ENCODE peak calls at places on chromosomes 16 and 17, in five cellular contexts. One of them, this sample, is unnamed.

GRCh38 chr16:82344157-82344556 is 174.1 kb upstream of the MPHOSPH6 start:
- DNase-seq in T-helper 1 cell: no peak
- DNase-seq in prostate gland: peak
- DNase-seq in fibroblast of the conjunctiva: no peak
- DNase-seq in Daoy: no peak
- DNase-seq in this sample: no peak

GRCh38 chr16:84374160-84374489 is 5.8 kb downstream of the ATP2C2 start:
- DNase-seq in fibroblast of the conjunctiva: no peak
- DNase-seq in Daoy: no peak
- DNase-seq in T-helper 1 cell: no peak
- DNase-seq in prostate gland: no peak
- DNase-seq in this sample: no peak

GRCh38 chr16:7334801-7335560 is 2.3 kb downstream of the RBFOX1 start:
- DNase-seq in T-helper 1 cell: no peak
- DNase-seq in fibroblast of the conjunctiva: no peak
- DNase-seq in prostate gland: no peak
- DNase-seq in Daoy: no peak
- DNase-seq in this sample: no peak

GRCh38 chr17:59757043-59757824 is 49.8 kb downstream of the VMP1 start:
- DNase-seq in Daoy: no peak
- DNase-seq in prostate gland: no peak
- DNase-seq in T-helper 1 cell: no peak
- DNase-seq in fibroblast of the conjunctiva: no peak
- DNase-seq in this sample: no peak

GRCh38 chr16:31215287-31216115 is 1.4 kb downstream of the PYDC1 start:
- DNase-seq in prostate gland: peak
- DNase-seq in T-helper 1 cell: no peak
- DNase-seq in fibroblast of the conjunctiva: no peak
- DNase-seq in Daoy: peak
- DNase-seq in this sample: no peak

GRCh38 chr17:15510361-15510760 is 42.9 kb upstream of the CDRT4 start:
- DNase-seq in fibroblast of the conjunctiva: no peak
- DNase-seq in Daoy: peak
- DNase-seq in T-helper 1 cell: no peak
- DNase-seq in prostate gland: no peak
- DNase-seq in this sample: no peak

GRCh38 chr17:8012045-8012580 is 9.7 kb downstream of the GUCY2D start:
- DNase-seq in fibroblast of the conjunctiva: no peak
- DNase-seq in prostate gland: no peak
- DNase-seq in Daoy: no peak
- DNase-seq in T-helper 1 cell: no peak
- DNase-seq in this sample: no peak

GRCh38 chr17:69525920-69526841 is 111.7 kb downstream of the MAP2K6 start:
- DNase-seq in T-helper 1 cell: no peak
- DNase-seq in prostate gland: peak
- DNase-seq in Daoy: peak
- DNase-seq in fibroblast of the conjunctiva: peak
- DNase-seq in this sample: peak

GRCh38 chr16:49755291-49755611 is 100.7 kb downstream of the ZNF423 start:
- DNase-seq in prostate gland: peak
- DNase-seq in T-helper 1 cell: no peak
- DNase-seq in fibroblast of the conjunctiva: peak
- DNase-seq in Daoy: peak
- DNase-seq in this sample: no peak

GRCh38 chr16:30786936-30787612 is at the start of gene ZNF629:
- DNase-seq in prostate gland: peak
- DNase-seq in T-helper 1 cell: no peak
- DNase-seq in Daoy: peak
- DNase-seq in fibroblast of the conjunctiva: no peak
- DNase-seq in this sample: no peak

GRCh38 chr16:22183901-22184614 is 21.8 kb downstream of the SDR42E2 start:
- DNase-seq in T-helper 1 cell: no peak
- DNase-seq in fibroblast of the conjunctiva: no peak
- DNase-seq in Daoy: no peak
- DNase-seq in prostate gland: no peak
- DNase-seq in this sample: no peak

GRCh38 chr16:49485663-49486062 is 112.1 kb downstream of the C16orf78 start:
- DNase-seq in T-helper 1 cell: no peak
- DNase-seq in fibroblast of the conjunctiva: no peak
- DNase-seq in prostate gland: no peak
- DNase-seq in Daoy: no peak
- DNase-seq in this sample: no peak

GRCh38 chr16:56643080-56643778 is 4.8 kb downstream of the MT1A start:
- DNase-seq in T-helper 1 cell: peak
- DNase-seq in prostate gland: peak
- DNase-seq in Daoy: no peak
- DNase-seq in fibroblast of the conjunctiva: peak
- DNase-seq in this sample: no peak

GRCh38 chr16:25260416-25260815 is 2.8 kb upstream of the ZKSCAN2 start:
- DNase-seq in prostate gland: no peak
- DNase-seq in T-helper 1 cell: no peak
- DNase-seq in Daoy: no peak
- DNase-seq in fibroblast of the conjunctiva: no peak
- DNase-seq in this sample: no peak

GRCh38 chr17:27993161-27993695 is 49.2 kb upstream of the NLK start:
- DNase-seq in T-helper 1 cell: no peak
- DNase-seq in prostate gland: no peak
- DNase-seq in fibroblast of the conjunctiva: no peak
- DNase-seq in Daoy: no peak
- DNase-seq in this sample: no peak

GRCh38 chr16:59865071-59865671 is 1131.1 kb upstream of the GOT2 start:
- DNase-seq in T-helper 1 cell: no peak
- DNase-seq in prostate gland: no peak
- DNase-seq in fibroblast of the conjunctiva: no peak
- DNase-seq in Daoy: no peak
- DNase-seq in this sample: no peak

GRCh38 chr17:74779948-74780400 is 3.8 kb upstream of the NAT9 start:
- DNase-seq in T-helper 1 cell: peak
- DNase-seq in Daoy: no peak
- DNase-seq in prostate gland: no peak
- DNase-seq in fibroblast of the conjunctiva: no peak
- DNase-seq in this sample: no peak

GRCh38 chr16:58026139-58026704 is 668 bp downstream of the MMP15 start:
- DNase-seq in Daoy: peak
- DNase-seq in prostate gland: peak
- DNase-seq in T-helper 1 cell: no peak
- DNase-seq in fibroblast of the conjunctiva: no peak
- DNase-seq in this sample: no peak

GRCh38 chr17:73481672-73482071 is 162.6 kb downstream of the SDK2 start:
- DNase-seq in T-helper 1 cell: no peak
- DNase-seq in fibroblast of the conjunctiva: no peak
- DNase-seq in Daoy: no peak
- DNase-seq in prostate gland: no peak
- DNase-seq in this sample: no peak

GRCh38 chr17:9522074-9522473 is 53.5 kb downstream of the STX8 start:
- DNase-seq in T-helper 1 cell: no peak
- DNase-seq in prostate gland: no peak
- DNase-seq in fibroblast of the conjunctiva: peak
- DNase-seq in Daoy: peak
- DNase-seq in this sample: no peak

GRCh38 chr17:41404024-41404651 is 6.7 kb upstream of the KRT31 start:
- DNase-seq in prostate gland: no peak
- DNase-seq in Daoy: peak
- DNase-seq in fibroblast of the conjunctiva: peak
- DNase-seq in T-helper 1 cell: no peak
- DNase-seq in this sample: peak

GRCh38 chr17:63700528-63701441 is 860 bp upstream of the LIMD2 start:
- DNase-seq in fibroblast of the conjunctiva: no peak
- DNase-seq in Daoy: no peak
- DNase-seq in prostate gland: no peak
- DNase-seq in T-helper 1 cell: peak
- DNase-seq in this sample: no peak

GRCh38 chr17:1928976-1929375 is 96.2 kb downstream of the RTN4RL1 start:
- DNase-seq in T-helper 1 cell: no peak
- DNase-seq in Daoy: no peak
- DNase-seq in fibroblast of the conjunctiva: no peak
- DNase-seq in prostate gland: no peak
- DNase-seq in this sample: no peak

GRCh38 chr17:81996232-81996756 is 18.9 kb downstream of the ASPSCR1 start:
- DNase-seq in T-helper 1 cell: no peak
- DNase-seq in Daoy: no peak
- DNase-seq in prostate gland: no peak
- DNase-seq in fibroblast of the conjunctiva: no peak
- DNase-seq in this sample: no peak

GRCh38 chr17:45123076-45123770 is 9.1 kb downstream of the PLCD3 start:
- DNase-seq in fibroblast of the conjunctiva: no peak
- DNase-seq in Daoy: no peak
- DNase-seq in T-helper 1 cell: no peak
- DNase-seq in prostate gland: no peak
- DNase-seq in this sample: no peak

GRCh38 chr17:78330570-78331224 is 29.2 kb downstream of the SOCS3 start:
- DNase-seq in Daoy: peak
- DNase-seq in T-helper 1 cell: no peak
- DNase-seq in prostate gland: no peak
- DNase-seq in fibroblast of the conjunctiva: no peak
- DNase-seq in this sample: no peak

GRCh38 chr17:82236142-82236971 is 7.5 kb downstream of the SLC16A3 start:
- DNase-seq in T-helper 1 cell: peak
- DNase-seq in fibroblast of the conjunctiva: no peak
- DNase-seq in Daoy: peak
- DNase-seq in prostate gland: no peak
- DNase-seq in this sample: no peak

GRCh38 chr16:83533193-83533592 is 274.6 kb upstream of the HSBP1 start:
- DNase-seq in Daoy: peak
- DNase-seq in fibroblast of the conjunctiva: no peak
- DNase-seq in prostate gland: peak
- DNase-seq in T-helper 1 cell: no peak
- DNase-seq in this sample: peak

GRCh38 chr16:22240023-22240697 is 34.1 kb downstream of the EEF2K start:
- DNase-seq in prostate gland: peak
- DNase-seq in fibroblast of the conjunctiva: peak
- DNase-seq in T-helper 1 cell: no peak
- DNase-seq in Daoy: no peak
- DNase-seq in this sample: no peak

GRCh38 chr17:82552580-82552979 is 33.0 kb downstream of the FOXK2 start:
- DNase-seq in fibroblast of the conjunctiva: no peak
- DNase-seq in T-helper 1 cell: no peak
- DNase-seq in Daoy: no peak
- DNase-seq in prostate gland: no peak
- DNase-seq in this sample: no peak

GRCh38 chr16:57061084-57061905 is 31.1 kb upstream of the CPNE2 start:
- DNase-seq in fibroblast of the conjunctiva: peak
- DNase-seq in prostate gland: peak
- DNase-seq in Daoy: peak
- DNase-seq in T-helper 1 cell: no peak
- DNase-seq in this sample: peak

GRCh38 chr17:48457080-48457836 is 27.2 kb upstream of the SKAP1 start:
- DNase-seq in Daoy: peak
- DNase-seq in prostate gland: peak
- DNase-seq in fibroblast of the conjunctiva: no peak
- DNase-seq in T-helper 1 cell: peak
- DNase-seq in this sample: no peak

GRCh38 chr17:77608431-77608830 is 350.1 kb upstream of the TNRC6C start:
- DNase-seq in fibroblast of the conjunctiva: no peak
- DNase-seq in prostate gland: no peak
- DNase-seq in T-helper 1 cell: no peak
- DNase-seq in Daoy: no peak
- DNase-seq in this sample: no peak